ENCODE peak calls at places on chromosomes 5 and 9, in five cellular contexts. B is heart left ventricle, G is neural progenitor cell, Z is ascending aorta, Q is left lung. S is an unnamed sample.

GRCh38 chr9:130286781-130287428 is 21.3 kb downstream of the HMCN2 start:
- DNase-seq in B (peak), Q (no peak), G (no peak), Z (no peak), S (no peak)

GRCh38 chr5:154190652-154191304 is at the start of gene GALNT10:
- DNase-seq in G (peak), Q (peak), Z (peak), B (peak), S (no peak)

GRCh38 chr9:109254317-109254716 is 66.5 kb downstream of the EPB41L4B start:
- DNase-seq in Z (no peak), G (no peak), B (no peak), Q (no peak), S (no peak)

GRCh38 chr5:126676195-126676624 is 75.5 kb downstream of the PHAX start:
- DNase-seq in G (peak), Q (no peak), B (no peak), Z (peak), S (no peak)

GRCh38 chr5:102651466-102651865 is 103.6 kb upstream of the PAM start:
- DNase-seq in Q (no peak), B (no peak), Z (no peak), G (no peak), S (no peak)

GRCh38 chr5:81842795-81843377 is 92.0 kb upstream of the SSBP2 start:
- DNase-seq in G (peak), B (no peak), Q (no peak), Z (no peak), S (no peak)

GRCh38 chr5:83343345-83343744 is 128.2 kb upstream of the VCAN start:
- DNase-seq in B (no peak), Q (no peak), Z (no peak), G (no peak), S (no peak)

GRCh38 chr5:74638776-74639537 is 1.6 kb downstream of the ENC1 start:
- DNase-seq in Z (no peak), G (no peak), Q (no peak), B (no peak), S (no peak)

GRCh38 chr9:127586537-127586936 is 25.5 kb upstream of the STXBP1 start:
- DNase-seq in Q (no peak), G (peak), B (peak), Z (peak), S (peak)

GRCh38 chr9:15824310-15824709 is 271.5 kb downstream of the CCDC171 start:
- DNase-seq in B (no peak), G (peak), Z (no peak), Q (no peak), S (no peak)

GRCh38 chr5:151664694-151665583 is 21.8 kb downstream of the SPARC start:
- DNase-seq in Z (no peak), B (peak), Q (no peak), G (no peak), S (no peak)

GRCh38 chr5:82332064-82332855 is 54.1 kb upstream of the RPS23 start:
- DNase-seq in G (no peak), Q (no peak), Z (no peak), B (no peak), S (no peak)

GRCh38 chr9:3434594-3434993 is 91.2 kb downstream of the RFX3 start:
- DNase-seq in Q (no peak), Z (no peak), G (no peak), B (no peak), S (no peak)

GRCh38 chr9:84301851-84302250 is 38.7 kb downstream of the SLC28A3 start:
- DNase-seq in Z (no peak), G (no peak), B (no peak), Q (no peak), S (no peak)

GRCh38 chr5:143399616-143400540 is 3.6 kb downstream of the NR3C1 start:
- DNase-seq in B (no peak), Z (no peak), Q (no peak), G (no peak), S (no peak)

GRCh38 chr5:175548899-175549311 is 70.5 kb downstream of the SFXN1 start:
- DNase-seq in Z (no peak), G (peak), B (no peak), Q (no peak), S (no peak)

GRCh38 chr5:168674893-168675482 is 95.8 kb upstream of the PANK3 start:
- DNase-seq in Q (no peak), G (peak), B (no peak), Z (no peak), S (no peak)

GRCh38 chr9:134276463-134277245 is 49.6 kb upstream of the RXRA start:
- DNase-seq in G (peak), Z (no peak), Q (no peak), B (no peak), S (no peak)

GRCh38 chr9:134644715-134645606 is 3.4 kb downstream of the COL5A1 start:
- DNase-seq in Z (peak), B (peak), Q (peak), G (peak), S (peak)

GRCh38 chr5:15932066-15932465 is 247.5 kb downstream of the MARCHF11 start:
- DNase-seq in Q (no peak), Z (no peak), G (no peak), B (no peak), S (no peak)

GRCh38 chr5:135139397-135140134 is 105.5 kb upstream of the PITX1 start:
- DNase-seq in G (no peak), B (no peak), Q (no peak), Z (no peak), S (no peak)

GRCh38 chr5:151557466-151557865 is 33.7 kb downstream of the FAT2 start:
- DNase-seq in B (no peak), Q (no peak), G (no peak), Z (peak), S (no peak)

GRCh38 chr5:33964132-33964531 is 20.4 kb downstream of the SLC45A2 start:
- DNase-seq in Q (no peak), Z (no peak), G (no peak), B (no peak), S (no peak)

GRCh38 chr5:68548959-68549676 is 333.6 kb downstream of the PIK3R1 start:
- DNase-seq in Z (no peak), Q (no peak), B (no peak), G (no peak), S (no peak)

GRCh38 chr5:142717582-142718215 is 31.8 kb upstream of the FGF1 start:
- DNase-seq in Z (peak), Q (no peak), B (no peak), G (peak), S (peak)

GRCh38 chr9:115517335-115518075 is 399.5 kb upstream of the TNC start:
- DNase-seq in G (no peak), B (no peak), Z (no peak), Q (no peak), S (no peak)

GRCh38 chr9:80504525-80505235 is 932.9 kb downstream of the TLE4 start:
- DNase-seq in Z (no peak), G (no peak), Q (no peak), B (no peak), S (no peak)

GRCh38 chr5:35464757-35465156 is 152.9 kb upstream of the SPEF2 start:
- DNase-seq in B (no peak), Z (no peak), G (no peak), Q (no peak), S (no peak)

GRCh38 chr9:108347463-108348153 is 508.2 kb downstream of the ACTL7B start:
- DNase-seq in G (no peak), B (no peak), Q (no peak), Z (no peak), S (no peak)

GRCh38 chr9:122001491-122002201 is 91.5 kb downstream of the TTLL11 start:
- DNase-seq in B (peak), Q (no peak), Z (no peak), G (no peak), S (no peak)

GRCh38 chr9:8855046-8855445 is 1055.5 kb upstream of the DMAC1 start:
- DNase-seq in G (peak), B (no peak), Q (no peak), Z (no peak), S (no peak)

GRCh38 chr5:82465235-82465634 is 187.1 kb upstream of the RPS23 start:
- DNase-seq in Z (no peak), B (no peak), Q (no peak), G (no peak), S (no peak)

GRCh38 chr5:105931782-105932489 is 1738.8 kb downstream of the EFNA5 start:
- DNase-seq in B (no peak), G (no peak), Q (no peak), Z (no peak), S (no peak)

DNA sequence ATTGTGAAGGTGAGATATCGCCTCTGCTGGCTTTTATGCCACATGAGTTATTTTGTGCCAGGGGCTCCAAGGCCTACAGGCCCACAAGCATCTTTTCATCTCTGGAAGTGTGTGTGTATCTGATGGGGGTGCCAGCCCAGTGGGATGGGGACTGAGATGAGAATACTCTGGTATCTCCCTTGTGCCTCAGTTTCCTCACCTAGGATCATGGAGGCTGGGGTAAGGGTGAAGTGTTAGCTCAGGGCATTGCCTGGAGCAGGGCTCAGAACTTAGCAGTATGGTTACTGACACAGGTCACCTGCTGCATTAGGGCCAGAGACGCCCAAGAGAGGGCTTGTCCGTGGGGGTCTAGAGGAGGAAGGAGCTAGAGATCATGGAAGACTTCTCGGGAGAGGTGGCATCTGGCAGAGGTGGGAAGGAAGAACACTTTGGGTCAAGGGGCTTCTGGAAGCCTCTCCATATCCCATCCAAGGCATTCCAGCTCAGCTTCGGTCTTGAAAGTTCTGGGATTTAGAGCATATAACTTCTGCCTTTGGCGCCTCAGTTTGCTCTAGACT is 755 bp upstream of the WNK2 start:
- DNase-seq in G (no peak), Q (no peak), B (no peak), Z (no peak), S (no peak)
- H3K4me3 ChIP-seq in G (peak), Q (no peak), B (peak), Z (peak), S (peak)

GRCh38 chr9:36765468-36766341 is 193.0 kb downstream of the MELK start:
- DNase-seq in Q (peak), B (peak), Z (peak), G (peak), S (peak)

GRCh38 chr9:36762958-36763357 is 190.3 kb downstream of the MELK start:
- DNase-seq in Q (no peak), B (no peak), G (no peak), Z (no peak), S (no peak)

GRCh38 chr9:36763778-36764177 is 191.1 kb downstream of the MELK start:
- DNase-seq in Z (no peak), G (no peak), B (no peak), Q (no peak), S (no peak)

GRCh38 chr9:36764364-36765076 is 191.8 kb downstream of the MELK start:
- DNase-seq in G (peak), B (no peak), Q (no peak), Z (no peak), S (no peak)

DNA sequence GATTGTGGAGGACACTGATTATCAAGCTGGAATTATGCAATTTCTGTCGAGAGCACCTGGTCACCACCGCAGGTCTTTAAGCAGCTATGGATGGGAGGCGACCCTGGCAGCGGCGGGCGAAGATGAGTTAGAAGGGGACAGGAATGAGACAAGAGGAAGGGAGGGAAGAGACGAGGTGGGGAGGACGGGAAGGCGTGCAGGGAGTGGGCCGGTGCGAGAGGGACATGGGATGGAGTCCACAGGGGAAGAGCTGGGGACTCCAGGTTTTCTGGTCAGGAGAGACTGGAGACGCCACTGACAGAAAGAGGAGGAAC is 192.3 kb downstream of the MELK start:
- DNase-seq in Q (no peak), G (peak), B (no peak), Z (no peak), S (no peak)
- H3K4me3 ChIP-seq in Q (no peak), G (peak), B (no peak), Z (no peak), S (no peak)

GRCh38 chr9:111349766-111350165 is 19.7 kb upstream of the OR2K2 start:
- DNase-seq in B (no peak), Z (no peak), Q (no peak), G (no peak), S (no peak)
- H3K4me3 ChIP-seq in B (no peak), Z (no peak), Q (no peak), G (no peak), S (no peak)

DNA sequence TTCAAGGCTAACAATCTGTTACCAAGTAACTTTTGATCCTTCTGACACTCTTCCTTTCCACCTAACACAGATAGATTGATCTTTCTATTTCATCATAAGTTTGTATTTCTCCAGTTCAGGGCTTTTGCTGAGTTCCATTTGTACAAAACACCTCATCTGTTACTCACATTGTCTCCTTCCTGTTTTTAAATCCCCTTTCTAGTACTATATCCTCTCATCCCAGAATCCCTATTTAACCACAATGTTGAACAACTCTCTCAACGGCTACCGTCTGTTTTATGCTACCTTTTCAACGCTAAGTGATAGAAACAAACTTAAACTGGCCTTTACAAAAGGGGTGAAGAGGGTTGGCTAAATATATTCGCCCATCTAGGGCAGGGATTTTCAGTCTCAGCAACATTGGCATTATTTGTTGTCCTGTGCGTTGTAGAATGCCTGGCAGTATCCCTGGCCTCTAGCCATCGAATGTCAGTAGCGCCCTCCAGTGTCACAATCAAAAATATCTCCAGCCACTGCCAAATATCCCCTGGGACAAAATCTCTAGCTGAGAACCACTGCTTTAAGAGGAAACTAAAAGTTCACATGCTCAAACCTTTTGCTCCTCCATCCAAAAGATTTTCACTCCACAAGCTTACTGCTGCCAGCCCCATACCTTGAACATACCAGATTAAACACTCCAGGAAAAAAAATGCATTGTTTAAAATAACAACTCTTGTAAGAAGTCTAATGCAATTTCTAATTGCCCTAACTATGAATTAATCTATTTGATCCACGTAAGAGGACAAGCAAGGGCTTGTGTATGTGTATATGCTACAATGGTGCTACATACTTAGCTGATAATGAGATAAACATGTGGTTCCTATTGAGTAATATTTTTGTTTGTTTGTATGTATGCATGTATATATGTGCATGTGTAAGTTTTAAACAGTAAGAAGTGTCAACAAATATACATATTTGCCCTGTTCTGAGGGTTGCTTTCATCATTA is 344.0 kb downstream of the PTPRD start:
- DNase-seq in Z (no peak), B (peak), Q (no peak), G (peak), S (no peak)
- H3K4me3 ChIP-seq in Z (no peak), B (no peak), Q (no peak), G (no peak), S (no peak)

GRCh38 chr9:137052998-137053943 is 590 bp downstream of the ENTPD2 start:
- DNase-seq in Z (no peak), B (no peak), Q (peak), G (peak), S (no peak)
- H3K4me3 ChIP-seq in Z (peak), B (peak), Q (peak), G (peak), S (peak)

DNA sequence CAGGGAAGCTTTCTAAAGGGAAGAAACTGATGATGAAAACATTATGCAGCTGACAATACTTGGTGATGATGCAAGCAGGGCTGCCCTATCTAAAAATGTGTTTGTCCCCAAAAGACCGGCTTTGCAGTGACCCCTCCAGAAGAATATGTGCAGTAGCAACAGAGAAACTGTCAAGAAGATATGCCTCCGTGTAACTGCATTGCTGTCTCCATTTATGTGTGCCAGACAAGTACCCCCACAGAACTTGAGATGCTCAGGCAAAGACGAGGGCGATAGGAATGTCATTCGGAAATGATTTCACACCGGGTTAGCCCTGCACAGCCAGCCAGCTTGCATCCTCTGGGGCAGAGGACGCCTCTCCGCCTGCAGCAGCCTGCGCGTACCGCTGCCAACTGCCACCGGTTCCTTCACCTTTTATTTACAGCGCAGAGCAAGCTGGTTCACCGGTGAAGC is 2.1 kb downstream of the GABBR2 start:
- DNase-seq in Q (no peak), G (no peak), Z (no peak), B (no peak), S (no peak)
- H3K4me3 ChIP-seq in Q (no peak), G (peak), Z (no peak), B (peak), S (no peak)

S was measured in tibial nerve.